ENCODE peak calls at places on chromosomes 2 and 18, in seven cellular contexts. I is AG09309, F is cardiac muscle cell, W is BJ, A is left lung, O is prostate gland, B is tibial artery. C is an unnamed sample.

GRCh38 chr18:49007663-49008062 is 56.9 kb upstream of the SMAD7 start:
- DNase-seq in I (no peak), F (no peak), W (no peak), A (peak; percentile 43), O (no peak), B (no peak), C (no peak)

GRCh38 chr2:127406454-127406853 is 11.8 kb upstream of the PROC start:
- DNase-seq in I (no peak), F (no peak), W (no peak), A (no peak), O (no peak), B (no peak), C (no peak)

GRCh38 chr2:158481116-158481515 is 24.4 kb downstream of the PKP4 start:
- DNase-seq in I (no peak), F (no peak), W (no peak), A (no peak), O (no peak), B (no peak), C (no peak)

GRCh38 chr18:8654482-8655451 is 45.5 kb downstream of the RAB12 start:
- DNase-seq in I (no peak), F (no peak), W (no peak), A (no peak), O (no peak), B (no peak), C (peak; percentile 49)

GRCh38 chr2:107669335-107669734 is 157.4 kb upstream of the RGPD4 start:
- DNase-seq in I (no peak), F (no peak), W (no peak), A (no peak), O (no peak), B (no peak), C (peak; percentile 65)

GRCh38 chr2:73258186-73258912 is 24.2 kb downstream of the CCT7 start:
- DNase-seq in I (no peak), F (no peak), W (no peak), A (peak; percentile 59), O (no peak), B (no peak), C (no peak)

GRCh38 chr2:112154246-112155110 is 16.3 kb downstream of the FBLN7 start:
- DNase-seq in I (no peak), F (no peak), W (no peak), A (no peak), O (no peak), B (no peak), C (no peak)

GRCh38 chr2:206693399-206694137 is 24.6 kb downstream of the DYTN start:
- DNase-seq in I (peak; percentile 33), F (peak; percentile 77), W (peak; percentile 7), A (no peak), O (peak; percentile 46), B (no peak), C (peak; percentile 81)

GRCh38 chr2:178273787-178274360 is 79.6 kb downstream of the OSBPL6 start:
- DNase-seq in I (no peak), F (no peak), W (no peak), A (no peak), O (no peak), B (no peak), C (no peak)

GRCh38 chr2:49403722-49404507 is 249.6 kb upstream of the FSHR start:
- DNase-seq in I (no peak), F (no peak), W (no peak), A (no peak), O (no peak), B (no peak), C (peak; percentile 0)

GRCh38 chr2:66494708-66495107 is 59.8 kb downstream of the MEIS1 start:
- DNase-seq in I (peak; percentile 32), F (no peak), W (peak; percentile 27), A (no peak), O (peak; percentile 50), B (peak; percentile 63), C (peak; percentile 92)

GRCh38 chr2:46412010-46412409 is 67.4 kb upstream of the TMEM247 start:
- DNase-seq in I (no peak), F (no peak), W (no peak), A (no peak), O (no peak), B (no peak), C (no peak)

GRCh38 chr2:95552911-95553310 is 38.9 kb upstream of the TRIM43 start:
- DNase-seq in I (no peak), F (peak; percentile 23), W (no peak), A (no peak), O (no peak), B (peak; percentile 52), C (no peak)

GRCh38 chr2:1907283-1907682 is 163.0 kb upstream of the PXDN start:
- DNase-seq in I (no peak), F (no peak), W (no peak), A (no peak), O (no peak), B (no peak), C (no peak)

GRCh38 chr18:62702259-62702658 is 13.1 kb upstream of the PHLPP1 start:
- DNase-seq in I (no peak), F (no peak), W (no peak), A (no peak), O (no peak), B (no peak), C (no peak)

GRCh38 chr18:75208055-75208835 is 694 bp downstream of the PTGR3 start:
- DNase-seq in I (no peak), F (peak; percentile 66), W (no peak), A (peak; percentile 89), O (peak; percentile 60), B (peak; percentile 48), C (peak; percentile 61)
- TF ChIP-seq CTCF in I (no peak), F (no peak), W (no peak), A (no peak), O (no peak), B (no peak), C (no peak)

DNA sequence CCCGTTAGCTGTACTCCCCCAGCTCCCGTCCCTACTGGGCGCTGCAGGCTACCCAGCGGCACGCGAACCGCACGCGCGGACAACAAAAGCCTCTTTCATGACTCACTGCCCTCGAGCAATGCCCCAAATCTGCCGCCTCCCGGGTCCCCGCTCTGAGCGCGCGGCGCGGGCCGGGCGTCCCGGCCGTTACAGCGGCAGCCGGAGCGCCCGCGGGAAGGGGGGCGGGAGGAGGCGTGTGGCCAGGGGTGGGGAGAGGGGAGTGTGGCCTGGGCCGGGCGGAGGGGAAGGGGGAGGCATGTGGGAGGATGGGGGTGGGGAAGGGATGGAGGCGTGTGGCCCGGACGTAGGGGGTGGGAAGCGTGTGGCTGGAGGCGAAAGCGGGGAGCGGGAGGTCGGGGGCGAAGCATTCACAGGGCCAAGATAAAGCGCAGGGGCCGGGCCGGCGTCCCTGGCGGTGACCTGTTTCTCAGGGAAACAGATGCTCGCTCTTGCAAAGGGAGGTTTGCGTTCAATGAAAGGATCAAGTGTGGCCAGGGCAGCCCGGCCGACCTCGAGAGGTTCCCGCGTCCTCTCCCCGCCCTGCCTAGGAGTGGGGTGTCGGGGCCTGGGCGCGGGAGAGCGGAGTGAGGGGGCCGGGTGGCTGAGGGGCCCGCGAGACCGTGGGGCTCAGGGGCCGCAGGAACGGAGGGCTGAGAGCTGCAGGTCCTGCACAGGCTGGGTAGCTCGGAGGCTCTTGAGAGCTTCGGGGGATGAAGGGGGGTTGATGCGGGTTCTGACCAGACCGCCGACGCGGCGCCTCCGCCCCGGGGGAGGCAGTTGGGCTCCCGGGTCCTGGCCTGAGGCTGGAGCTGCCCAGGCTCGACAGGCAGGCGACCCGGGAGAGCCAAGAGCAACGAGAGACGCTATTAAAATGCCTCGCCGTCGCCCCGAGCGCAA is 3.5 kb upstream of the NEUROD1 start:
- DNase-seq in I (no peak), F (peak; percentile 5), W (no peak), A (no peak), O (no peak), B (no peak), C (peak; percentile 28)
- H3K4me3 ChIP-seq in I (no peak overlapping the region), F (peak overlapping the region; percentile 6), W (no peak overlapping the region), A (no peak overlapping the region), O (no peak overlapping the region), B (peak overlapping the region; percentile 25), C (no peak overlapping the region)

GRCh38 chr18:26307161-26307773 is 81.0 kb downstream of the TAF4B start:
- DNase-seq in I (no peak), F (peak; percentile 66), W (no peak), A (no peak), O (peak; percentile 42), B (no peak), C (peak; percentile 80)
- TF ChIP-seq CTCF in I (peak; percentile 74), F (peak; percentile 74), W (peak; percentile 71), A (peak; percentile 53), O (peak; percentile 34), B (peak; percentile 46), C (peak; percentile 88)

DNA sequence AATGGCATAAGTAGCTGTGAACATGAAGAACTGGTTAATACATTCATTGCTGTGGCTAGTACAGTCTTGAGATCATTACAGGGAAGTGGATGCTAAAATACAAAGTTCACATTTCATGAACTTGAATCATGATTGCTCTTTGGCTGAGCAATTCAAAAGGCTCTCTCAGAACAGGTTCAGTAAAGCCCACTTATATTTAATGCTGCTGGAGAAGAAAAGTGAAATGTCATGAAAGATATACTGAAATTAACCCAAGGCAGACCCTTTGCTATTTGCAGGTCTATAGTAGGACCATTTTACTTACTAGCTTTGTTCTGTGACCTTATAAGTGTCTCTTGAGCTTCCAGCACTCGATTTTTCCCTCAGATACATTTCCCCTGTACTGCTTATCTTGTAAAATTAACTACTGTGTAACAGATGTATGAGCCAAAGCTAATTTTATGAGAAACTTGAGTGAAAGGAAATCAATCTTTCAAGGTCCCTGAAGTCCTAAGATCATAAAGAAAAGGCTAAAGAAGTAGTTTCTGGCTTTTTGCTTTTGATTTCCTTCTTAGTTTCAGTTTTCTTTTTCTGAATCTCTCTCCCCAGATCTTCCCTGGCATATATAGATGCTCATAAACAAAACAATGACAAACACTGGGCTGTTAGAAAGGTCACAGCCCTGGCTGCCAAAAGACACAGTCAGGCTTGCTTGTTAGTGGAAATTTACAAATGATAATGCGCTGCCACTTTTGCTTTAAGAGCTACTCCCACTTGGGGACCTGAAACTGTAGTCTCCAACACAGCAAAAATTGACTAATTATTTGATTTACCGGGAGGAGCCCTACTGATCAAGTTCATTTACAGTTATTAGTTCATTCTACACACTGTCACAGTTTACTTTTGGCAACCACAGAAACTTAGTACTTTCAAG is 132.7 kb upstream of the XPO1 start:
- DNase-seq in I (no peak), F (peak; percentile 46), W (no peak), A (no peak), O (peak; percentile 28), B (peak; percentile 60), C (peak; percentile 48)
- H3K4me3 ChIP-seq in I (no peak overlapping the region), F (no peak overlapping the region), W (peak overlapping the region; percentile 10), A (no peak overlapping the region), O (peak overlapping the region; percentile 13), B (peak overlapping the region; percentile 27), C (peak overlapping the region; percentile 30)

GRCh38 chr18:47710451-47710850 is 220.0 kb downstream of the SMAD2 start:
- DNase-seq in I (no peak), F (no peak), W (no peak), A (no peak), O (no peak), B (no peak), C (no peak)
- TF ChIP-seq CTCF in I (no peak), F (no peak), W (no peak), A (no peak), O (no peak), B (no peak), C (no peak)